ENCODE peak calls at places on chromosome 10, in nine cellular contexts. One of them, this sample, is unnamed.

GRCh38 chr10:110430369-110431273 is 67.1 kb upstream of the DUSP5 start:
- DNase-seq in endothelial cell: no peak
- DNase-seq in HEK293T: no peak
- DNase-seq in Jurkat, Clone E6-1: no peak
- DNase-seq in anterior cingulate cortex: no peak
- DNase-seq in cortex of kidney: no peak
- DNase-seq in tibial nerve: no peak
- DNase-seq in H4: peak
- DNase-seq in activated T-helper 9 cell treated with anti-CD3 and anti-CD28 coated beads, Interleukin-2, amount 50 U/mL, for 16 hours: no peak
- DNase-seq in this sample: no peak

GRCh38 chr10:1173091-1173490 is 116.9 kb downstream of the WDR37 start:
- DNase-seq in endothelial cell: no peak
- DNase-seq in HEK293T: no peak
- DNase-seq in Jurkat, Clone E6-1: no peak
- DNase-seq in anterior cingulate cortex: no peak
- DNase-seq in cortex of kidney: no peak
- DNase-seq in tibial nerve: no peak
- DNase-seq in H4: no peak
- DNase-seq in activated T-helper 9 cell treated with anti-CD3 and anti-CD28 coated beads, Interleukin-2, amount 50 U/mL, for 16 hours: no peak
- DNase-seq in this sample: no peak

GRCh38 chr10:30559118-30559684 is 70.4 kb downstream of the LYZL2 start:
- DNase-seq in endothelial cell: no peak
- DNase-seq in HEK293T: no peak
- DNase-seq in Jurkat, Clone E6-1: no peak
- DNase-seq in anterior cingulate cortex: no peak
- DNase-seq in cortex of kidney: no peak
- DNase-seq in tibial nerve: no peak
- DNase-seq in H4: no peak
- DNase-seq in activated T-helper 9 cell treated with anti-CD3 and anti-CD28 coated beads, Interleukin-2, amount 50 U/mL, for 16 hours: no peak
- DNase-seq in this sample: no peak

GRCh38 chr10:90179696-90180407 is 478.5 kb downstream of the KIF20B start:
- DNase-seq in endothelial cell: no peak
- DNase-seq in HEK293T: no peak
- DNase-seq in Jurkat, Clone E6-1: no peak
- DNase-seq in anterior cingulate cortex: no peak
- DNase-seq in cortex of kidney: no peak
- DNase-seq in tibial nerve: no peak
- DNase-seq in H4: peak
- DNase-seq in activated T-helper 9 cell treated with anti-CD3 and anti-CD28 coated beads, Interleukin-2, amount 50 U/mL, for 16 hours: no peak
- DNase-seq in this sample: no peak

GRCh38 chr10:74079914-74080590 is 70.6 kb downstream of the AP3M1 start:
- DNase-seq in endothelial cell: no peak
- DNase-seq in HEK293T: no peak
- DNase-seq in Jurkat, Clone E6-1: no peak
- DNase-seq in anterior cingulate cortex: no peak
- DNase-seq in cortex of kidney: no peak
- DNase-seq in tibial nerve: no peak
- DNase-seq in H4: no peak
- DNase-seq in activated T-helper 9 cell treated with anti-CD3 and anti-CD28 coated beads, Interleukin-2, amount 50 U/mL, for 16 hours: no peak
- DNase-seq in this sample: no peak

GRCh38 chr10:101761226-101761625 is 14.7 kb downstream of the FGF8 start:
- DNase-seq in endothelial cell: no peak
- DNase-seq in HEK293T: no peak
- DNase-seq in Jurkat, Clone E6-1: no peak
- DNase-seq in anterior cingulate cortex: no peak
- DNase-seq in cortex of kidney: no peak
- DNase-seq in tibial nerve: no peak
- DNase-seq in H4: no peak
- DNase-seq in activated T-helper 9 cell treated with anti-CD3 and anti-CD28 coated beads, Interleukin-2, amount 50 U/mL, for 16 hours: no peak
- DNase-seq in this sample: no peak

GRCh38 chr10:113108180-113108835 is 158.3 kb downstream of the TCF7L2 start:
- DNase-seq in endothelial cell: peak
- DNase-seq in HEK293T: peak
- DNase-seq in Jurkat, Clone E6-1: no peak
- DNase-seq in anterior cingulate cortex: peak
- DNase-seq in cortex of kidney: no peak
- DNase-seq in tibial nerve: no peak
- DNase-seq in H4: no peak
- DNase-seq in activated T-helper 9 cell treated with anti-CD3 and anti-CD28 coated beads, Interleukin-2, amount 50 U/mL, for 16 hours: peak
- DNase-seq in this sample: peak

GRCh38 chr10:117016271-117016670 is 11.3 kb upstream of the SHTN1 start:
- DNase-seq in endothelial cell: no peak
- DNase-seq in HEK293T: no peak
- DNase-seq in Jurkat, Clone E6-1: no peak
- DNase-seq in anterior cingulate cortex: no peak
- DNase-seq in cortex of kidney: no peak
- DNase-seq in tibial nerve: no peak
- DNase-seq in H4: no peak
- DNase-seq in activated T-helper 9 cell treated with anti-CD3 and anti-CD28 coated beads, Interleukin-2, amount 50 U/mL, for 16 hours: no peak
- DNase-seq in this sample: no peak

GRCh38 chr10:33537066-33537465 is 202.6 kb upstream of the NRP1 start:
- DNase-seq in endothelial cell: no peak
- DNase-seq in HEK293T: no peak
- DNase-seq in Jurkat, Clone E6-1: no peak
- DNase-seq in anterior cingulate cortex: no peak
- DNase-seq in cortex of kidney: no peak
- DNase-seq in tibial nerve: no peak
- DNase-seq in H4: no peak
- DNase-seq in activated T-helper 9 cell treated with anti-CD3 and anti-CD28 coated beads, Interleukin-2, amount 50 U/mL, for 16 hours: no peak
- DNase-seq in this sample: no peak

GRCh38 chr10:4931587-4931986 is 31.6 kb upstream of the AKR1C1 start:
- DNase-seq in endothelial cell: no peak
- DNase-seq in HEK293T: no peak
- DNase-seq in Jurkat, Clone E6-1: no peak
- DNase-seq in anterior cingulate cortex: no peak
- DNase-seq in cortex of kidney: no peak
- DNase-seq in tibial nerve: no peak
- DNase-seq in H4: peak
- DNase-seq in activated T-helper 9 cell treated with anti-CD3 and anti-CD28 coated beads, Interleukin-2, amount 50 U/mL, for 16 hours: no peak
- DNase-seq in this sample: no peak

GRCh38 chr10:82942572-82943091 is 1067.6 kb downstream of the NRG3 start:
- DNase-seq in endothelial cell: no peak
- DNase-seq in HEK293T: no peak
- DNase-seq in Jurkat, Clone E6-1: no peak
- DNase-seq in anterior cingulate cortex: no peak
- DNase-seq in cortex of kidney: no peak
- DNase-seq in tibial nerve: peak
- DNase-seq in H4: peak
- DNase-seq in activated T-helper 9 cell treated with anti-CD3 and anti-CD28 coated beads, Interleukin-2, amount 50 U/mL, for 16 hours: no peak
- DNase-seq in this sample: no peak

GRCh38 chr10:78899098-78899754 is 169.5 kb upstream of the ZMIZ1 start:
- DNase-seq in endothelial cell: no peak
- DNase-seq in HEK293T: no peak
- DNase-seq in Jurkat, Clone E6-1: no peak
- DNase-seq in anterior cingulate cortex: no peak
- DNase-seq in cortex of kidney: no peak
- DNase-seq in tibial nerve: no peak
- DNase-seq in H4: no peak
- DNase-seq in activated T-helper 9 cell treated with anti-CD3 and anti-CD28 coated beads, Interleukin-2, amount 50 U/mL, for 16 hours: no peak
- DNase-seq in this sample: no peak

GRCh38 chr10:132880148-132880981 is 62.0 kb downstream of the CFAP46 start:
- DNase-seq in endothelial cell: no peak
- DNase-seq in HEK293T: no peak
- DNase-seq in Jurkat, Clone E6-1: no peak
- DNase-seq in anterior cingulate cortex: no peak
- DNase-seq in cortex of kidney: no peak
- DNase-seq in tibial nerve: no peak
- DNase-seq in H4: no peak
- DNase-seq in activated T-helper 9 cell treated with anti-CD3 and anti-CD28 coated beads, Interleukin-2, amount 50 U/mL, for 16 hours: no peak
- DNase-seq in this sample: no peak

GRCh38 chr10:77290528-77291155 is 347.0 kb downstream of the KCNMA1 start:
- DNase-seq in endothelial cell: no peak
- DNase-seq in HEK293T: no peak
- DNase-seq in Jurkat, Clone E6-1: no peak
- DNase-seq in anterior cingulate cortex: no peak
- DNase-seq in cortex of kidney: no peak
- DNase-seq in tibial nerve: no peak
- DNase-seq in H4: peak
- DNase-seq in activated T-helper 9 cell treated with anti-CD3 and anti-CD28 coated beads, Interleukin-2, amount 50 U/mL, for 16 hours: no peak
- DNase-seq in this sample: no peak

GRCh38 chr10:86730227-86730626 is 26.2 kb upstream of the BMPR1A start:
- DNase-seq in endothelial cell: no peak
- DNase-seq in HEK293T: no peak
- DNase-seq in Jurkat, Clone E6-1: no peak
- DNase-seq in anterior cingulate cortex: no peak
- DNase-seq in cortex of kidney: no peak
- DNase-seq in tibial nerve: peak
- DNase-seq in H4: no peak
- DNase-seq in activated T-helper 9 cell treated with anti-CD3 and anti-CD28 coated beads, Interleukin-2, amount 50 U/mL, for 16 hours: no peak
- DNase-seq in this sample: no peak

GRCh38 chr10:42551582-42552187 is 86.7 kb downstream of the ZNF33B start:
- DNase-seq in endothelial cell: no peak
- DNase-seq in HEK293T: peak
- DNase-seq in Jurkat, Clone E6-1: no peak
- DNase-seq in anterior cingulate cortex: no peak
- DNase-seq in cortex of kidney: no peak
- DNase-seq in tibial nerve: no peak
- DNase-seq in H4: no peak
- DNase-seq in activated T-helper 9 cell treated with anti-CD3 and anti-CD28 coated beads, Interleukin-2, amount 50 U/mL, for 16 hours: no peak
- DNase-seq in this sample: no peak

GRCh38 chr10:101233443-101233842 is 4.2 kb upstream of the LBX1 start:
- DNase-seq in endothelial cell: no peak
- DNase-seq in HEK293T: no peak
- DNase-seq in Jurkat, Clone E6-1: no peak
- DNase-seq in anterior cingulate cortex: no peak
- DNase-seq in cortex of kidney: no peak
- DNase-seq in tibial nerve: no peak
- DNase-seq in H4: no peak
- DNase-seq in activated T-helper 9 cell treated with anti-CD3 and anti-CD28 coated beads, Interleukin-2, amount 50 U/mL, for 16 hours: no peak
- DNase-seq in this sample: no peak

GRCh38 chr10:96460316-96460715 is 53.4 kb downstream of the TLL2 start:
- DNase-seq in endothelial cell: no peak
- DNase-seq in HEK293T: no peak
- DNase-seq in Jurkat, Clone E6-1: no peak
- DNase-seq in anterior cingulate cortex: no peak
- DNase-seq in cortex of kidney: no peak
- DNase-seq in tibial nerve: no peak
- DNase-seq in H4: no peak
- DNase-seq in activated T-helper 9 cell treated with anti-CD3 and anti-CD28 coated beads, Interleukin-2, amount 50 U/mL, for 16 hours: no peak
- DNase-seq in this sample: no peak

GRCh38 chr10:79025113-79025832 is 43.5 kb upstream of the ZMIZ1 start:
- DNase-seq in endothelial cell: no peak
- DNase-seq in HEK293T: no peak
- DNase-seq in Jurkat, Clone E6-1: peak
- DNase-seq in anterior cingulate cortex: no peak
- DNase-seq in cortex of kidney: no peak
- DNase-seq in tibial nerve: no peak
- DNase-seq in H4: no peak
- DNase-seq in activated T-helper 9 cell treated with anti-CD3 and anti-CD28 coated beads, Interleukin-2, amount 50 U/mL, for 16 hours: no peak
- DNase-seq in this sample: no peak

This sample was measured in ecto neural progenitor cell.